ENCODE peak calls at places on chromosomes 12 and 14, in four cellular contexts. One of them, this sample, is unnamed.

GRCh38 chr12:124754949-124755800 is 108.5 kb downstream of the SCARB1 start:
- DNase-seq in cardiac muscle cell: peak
- DNase-seq in dorsolateral prefrontal cortex: peak
- DNase-seq in tibial artery: peak
- DNase-seq in this sample: peak

GRCh38 chr12:2409656-2410265 is 357.0 kb downstream of the CACNA1C start:
- DNase-seq in cardiac muscle cell: no peak
- DNase-seq in tibial artery: peak
- DNase-seq in dorsolateral prefrontal cortex: peak
- DNase-seq in this sample: no peak

GRCh38 chr12:22287776-22288621 is 46.5 kb downstream of the ST8SIA1 start:
- DNase-seq in dorsolateral prefrontal cortex: no peak
- DNase-seq in cardiac muscle cell: peak
- DNase-seq in tibial artery: no peak
- DNase-seq in this sample: no peak

GRCh38 chr14:68495101-68495637 is 297.7 kb downstream of the ZFP36L1 start:
- DNase-seq in dorsolateral prefrontal cortex: no peak
- DNase-seq in tibial artery: no peak
- DNase-seq in cardiac muscle cell: no peak
- DNase-seq in this sample: no peak

GRCh38 chr14:23307687-23308644 is 1.3 kb downstream of the BCL2L2 start:
- DNase-seq in cardiac muscle cell: peak
- DNase-seq in tibial artery: no peak
- DNase-seq in dorsolateral prefrontal cortex: no peak
- DNase-seq in this sample: no peak

GRCh38 chr14:95408731-95409471 is 89.2 kb upstream of the CLMN start:
- DNase-seq in dorsolateral prefrontal cortex: no peak
- DNase-seq in tibial artery: peak
- DNase-seq in cardiac muscle cell: no peak
- DNase-seq in this sample: peak

GRCh38 chr12:77442633-77443032 is 377.3 kb upstream of the E2F7 start:
- DNase-seq in cardiac muscle cell: no peak
- DNase-seq in tibial artery: no peak
- DNase-seq in dorsolateral prefrontal cortex: no peak
- DNase-seq in this sample: no peak

GRCh38 chr12:71810905-71811304 is 28.7 kb upstream of the TBC1D15 start:
- DNase-seq in tibial artery: no peak
- DNase-seq in cardiac muscle cell: no peak
- DNase-seq in dorsolateral prefrontal cortex: no peak
- DNase-seq in this sample: no peak

GRCh38 chr12:110176745-110177144 is 52.6 kb downstream of the IFT81 start:
- DNase-seq in dorsolateral prefrontal cortex: no peak
- DNase-seq in tibial artery: no peak
- DNase-seq in cardiac muscle cell: peak
- DNase-seq in this sample: no peak

GRCh38 chr14:76546426-76547221 is 170.7 kb downstream of the ESRRB start:
- DNase-seq in cardiac muscle cell: peak
- DNase-seq in dorsolateral prefrontal cortex: no peak
- DNase-seq in tibial artery: no peak
- DNase-seq in this sample: no peak

GRCh38 chr12:106131671-106132070 is 7.1 kb downstream of the NUAK1 start:
- DNase-seq in dorsolateral prefrontal cortex: no peak
- DNase-seq in tibial artery: no peak
- DNase-seq in cardiac muscle cell: peak
- DNase-seq in this sample: no peak

GRCh38 chr12:27549801-27550652 is 26.0 kb downstream of the PPFIBP1 start:
- DNase-seq in cardiac muscle cell: peak
- DNase-seq in tibial artery: peak
- DNase-seq in dorsolateral prefrontal cortex: no peak
- DNase-seq in this sample: peak

GRCh38 chr14:85250369-85250768 is 279.6 kb upstream of the FLRT2 start:
- DNase-seq in tibial artery: no peak
- DNase-seq in dorsolateral prefrontal cortex: no peak
- DNase-seq in cardiac muscle cell: peak
- DNase-seq in this sample: no peak

GRCh38 chr14:92414685-92415084 is 91.7 kb downstream of the SLC24A4 start:
- DNase-seq in dorsolateral prefrontal cortex: no peak
- DNase-seq in cardiac muscle cell: no peak
- DNase-seq in tibial artery: no peak
- DNase-seq in this sample: no peak

GRCh38 chr12:10749700-10750384 is 26.7 kb upstream of the YBX3 start:
- DNase-seq in cardiac muscle cell: peak
- DNase-seq in tibial artery: peak
- DNase-seq in dorsolateral prefrontal cortex: peak
- DNase-seq in this sample: peak

GRCh38 chr14:67908061-67908767 is 88.6 kb downstream of the RAD51B start:
- DNase-seq in cardiac muscle cell: peak
- DNase-seq in tibial artery: no peak
- DNase-seq in dorsolateral prefrontal cortex: no peak
- DNase-seq in this sample: no peak

GRCh38 chr14:31672709-31673108 is 111.5 kb downstream of the NUBPL start:
- DNase-seq in tibial artery: no peak
- DNase-seq in dorsolateral prefrontal cortex: no peak
- DNase-seq in cardiac muscle cell: no peak
- DNase-seq in this sample: no peak
- H3K27ac ChIP-seq in tibial artery: no peak
- H3K27ac ChIP-seq in dorsolateral prefrontal cortex: no peak
- H3K27ac ChIP-seq in cardiac muscle cell: no peak
- H3K27ac ChIP-seq in this sample: no peak

GRCh38 chr12:112941528-112942335 is 3.5 kb downstream of the OAS3 start:
- DNase-seq in cardiac muscle cell: no peak
- DNase-seq in tibial artery: no peak
- DNase-seq in dorsolateral prefrontal cortex: no peak
- DNase-seq in this sample: no peak
- H3K27ac ChIP-seq in cardiac muscle cell: no peak
- H3K27ac ChIP-seq in tibial artery: no peak
- H3K27ac ChIP-seq in dorsolateral prefrontal cortex: no peak
- H3K27ac ChIP-seq in this sample: no peak

DNA sequence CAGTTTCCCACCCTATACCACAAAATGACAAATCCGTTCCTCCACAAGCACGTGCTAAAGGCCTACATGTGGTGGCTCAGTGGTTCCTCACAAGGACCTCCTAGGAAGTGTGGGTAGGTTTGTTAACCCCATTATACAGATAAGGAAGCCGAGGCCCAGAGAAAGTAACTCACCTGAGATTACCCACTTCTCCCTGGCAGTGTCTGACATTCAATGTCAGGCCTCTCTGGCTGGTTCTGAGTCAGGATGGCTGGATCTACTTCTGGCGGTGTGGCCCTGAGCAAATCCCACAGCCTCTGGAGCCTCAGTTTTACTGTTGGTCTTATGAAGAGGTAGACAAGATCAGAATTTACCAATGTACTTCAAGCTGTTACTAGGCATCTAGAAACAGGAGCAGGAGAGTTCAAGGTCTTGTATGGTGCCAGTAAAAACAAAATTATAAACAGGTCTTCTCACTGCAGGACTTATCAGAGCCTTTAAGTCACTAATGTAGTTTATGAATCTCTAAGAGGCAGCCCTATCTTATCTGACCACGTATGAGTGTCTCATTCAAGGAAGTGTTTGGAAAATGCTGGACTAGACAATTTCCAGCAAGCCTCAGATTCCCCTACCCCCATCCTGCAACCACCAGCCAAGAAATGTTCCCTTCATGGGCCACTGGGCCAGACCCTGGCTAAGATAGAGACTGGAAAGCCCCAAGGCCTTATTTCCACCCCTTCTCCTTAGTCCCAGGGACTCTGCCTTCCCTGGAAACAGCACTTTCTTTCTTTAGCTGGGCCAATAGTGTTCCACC is 4.2 kb downstream of the HSPB8 start:
- DNase-seq in cardiac muscle cell: peak
- DNase-seq in dorsolateral prefrontal cortex: no peak
- DNase-seq in tibial artery: no peak
- DNase-seq in this sample: peak
- H3K27ac ChIP-seq in cardiac muscle cell: peak
- H3K27ac ChIP-seq in dorsolateral prefrontal cortex: peak
- H3K27ac ChIP-seq in tibial artery: peak
- H3K27ac ChIP-seq in this sample: no peak

GRCh38 chr14:99815696-99816095 is 22.5 kb downstream of the EML1 start:
- DNase-seq in tibial artery: no peak
- DNase-seq in cardiac muscle cell: no peak
- DNase-seq in dorsolateral prefrontal cortex: no peak
- DNase-seq in this sample: no peak
- H3K27ac ChIP-seq in tibial artery: no peak
- H3K27ac ChIP-seq in cardiac muscle cell: no peak
- H3K27ac ChIP-seq in dorsolateral prefrontal cortex: peak
- H3K27ac ChIP-seq in this sample: peak

DNA sequence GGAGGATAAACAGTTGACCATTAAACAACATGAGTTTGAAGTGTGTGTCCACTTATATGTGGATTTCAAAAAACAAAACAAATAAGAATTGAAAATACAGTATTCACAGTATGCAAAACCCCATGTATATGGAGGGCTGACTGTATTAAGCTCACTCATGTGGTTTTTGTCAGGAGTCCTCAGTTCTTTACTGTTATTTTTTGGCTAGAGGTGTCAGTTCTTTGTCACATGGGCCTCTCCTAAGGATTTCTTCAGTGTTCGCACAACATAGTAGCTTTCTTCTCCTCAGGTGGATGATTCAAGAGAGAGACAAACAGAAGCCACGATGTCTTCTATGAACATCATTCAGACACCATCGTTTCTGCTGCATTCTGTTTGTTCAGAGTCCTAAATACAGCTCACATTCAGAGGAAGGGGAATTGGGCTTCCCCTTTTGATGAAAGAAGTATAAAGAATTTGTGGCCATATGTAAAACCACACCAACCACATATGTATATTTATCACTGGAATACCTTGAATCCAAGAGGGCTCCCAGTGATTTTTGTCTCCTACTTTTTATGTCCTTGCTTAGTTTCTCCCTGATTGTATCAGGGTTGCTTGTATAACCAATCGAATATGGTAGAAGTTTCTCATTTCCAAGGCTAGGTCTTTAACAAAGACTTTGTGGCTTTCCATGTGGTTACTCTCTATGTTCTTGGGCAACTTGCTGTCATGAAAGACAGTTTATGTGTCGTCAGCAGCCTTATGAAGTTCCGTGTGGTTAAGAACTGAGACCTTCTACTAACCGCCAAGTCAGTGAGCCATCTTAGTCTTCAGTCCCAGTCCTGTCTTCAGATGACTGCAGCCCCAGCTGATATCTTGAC is 18.9 kb downstream of the MNAT1 start:
- DNase-seq in cardiac muscle cell: peak
- DNase-seq in tibial artery: no peak
- DNase-seq in dorsolateral prefrontal cortex: no peak
- DNase-seq in this sample: no peak
- H3K27ac ChIP-seq in cardiac muscle cell: no peak
- H3K27ac ChIP-seq in tibial artery: no peak
- H3K27ac ChIP-seq in dorsolateral prefrontal cortex: no peak
- H3K27ac ChIP-seq in this sample: no peak